ENCODE peak calls at places on chromosomes 7 and 10, in seven cellular contexts. S is suprapubic skin, W is right lobe of liver, G is A549, V is transverse colon, L is gastrocnemius medialis, I is uterus. Q is an unnamed sample.

GRCh38 chr10:58305821-58306220 is 29.0 kb upstream of the UBE2D1 start:
- DNase-seq in W (no peak), L (no peak), G (no peak), V (no peak), S (no peak), I (no peak), Q (no peak)

GRCh38 chr10:98463976-98464754 is 17.4 kb upstream of the HPS1 start:
- DNase-seq in G (peak; percentile 14), L (no peak), I (no peak), W (no peak), S (no peak), V (no peak), Q (no peak)

GRCh38 chr10:132810807-132811700 is 25.1 kb upstream of the NKX6-2 start:
- DNase-seq in W (peak; percentile 42), I (no peak), G (no peak), V (peak; percentile 4), S (peak; percentile 42), L (no peak), Q (peak; percentile 83)

GRCh38 chr10:51235865-51236264 is 161.6 kb downstream of the PRKG1 start:
- DNase-seq in G (no peak), V (no peak), S (no peak), I (no peak), W (no peak), L (no peak), Q (no peak)

GRCh38 chr10:62710182-62710581 is 94.3 kb upstream of the ADO start:
- DNase-seq in G (no peak), W (no peak), S (no peak), V (no peak), I (no peak), L (no peak), Q (no peak)

GRCh38 chr10:51879238-51879637 is 179.8 kb upstream of the CSTF2T start:
- DNase-seq in L (peak; percentile 31), I (no peak), V (no peak), G (peak; percentile 48), W (no peak), S (no peak), Q (no peak)

GRCh38 chr10:95319239-95319638 is 28.4 kb upstream of the PDLIM1 start:
- DNase-seq in I (no peak), L (no peak), W (no peak), G (no peak), S (no peak), V (no peak), Q (no peak)

GRCh38 chr7:38453187-38453586 is 178.0 kb downstream of the AMPH start:
- DNase-seq in I (no peak), G (no peak), W (no peak), V (no peak), S (no peak), L (no peak), Q (no peak)

GRCh38 chr7:106354822-106355221 is 70.0 kb upstream of the NAMPT start:
- DNase-seq in G (no peak), I (no peak), V (no peak), S (no peak), W (no peak), L (no peak), Q (no peak)

GRCh38 chr10:11177926-11178453 is 160.3 kb downstream of the CELF2 start:
- DNase-seq in G (no peak), L (no peak), S (no peak), V (peak; percentile 41), I (no peak), W (no peak), Q (no peak)

GRCh38 chr10:11180228-11180627 is 162.6 kb downstream of the CELF2 start:
- DNase-seq in W (no peak), I (no peak), V (peak; percentile 35), G (no peak), L (no peak), S (no peak), Q (no peak)

GRCh38 chr10:11179231-11180105 is 161.8 kb downstream of the CELF2 start:
- DNase-seq in W (no peak), I (no peak), S (no peak), L (no peak), G (no peak), V (no peak), Q (no peak)

GRCh38 chr10:11176746-11177145 is 159.1 kb downstream of the CELF2 start:
- DNase-seq in I (no peak), G (no peak), W (no peak), V (peak; percentile 29), L (no peak), S (no peak), Q (no peak)

GRCh38 chr10:11178606-11179221 is 161.0 kb downstream of the CELF2 start:
- DNase-seq in I (no peak), G (no peak), S (no peak), W (no peak), V (peak; percentile 73), L (no peak), Q (peak; percentile 53)
- TF ChIP-seq POLR2A in I (no peak), G (no peak), S (no peak), W (no peak), V (no peak), L (no peak), Q (no peak)

GRCh38 chr7:12771378-12771877 is 84.0 kb downstream of the ARL4A start:
- DNase-seq in S (no peak), W (no peak), G (no peak), I (peak; percentile 28), V (peak; percentile 54), L (no peak), Q (no peak)
- H3K4me3 ChIP-seq in S (peak overlapping the region; percentile 31), W (no peak overlapping the region), G (no peak overlapping the region), I (peak overlapping the region; percentile 6), V (no peak overlapping the region), L (peak overlapping the region; percentile 5), Q (no peak overlapping the region)

GRCh38 chr10:70053212-70053895 is 708 bp downstream of the MACROH2A2 start:
- DNase-seq in V (no peak), W (peak; percentile 64), G (peak; percentile 15), I (no peak), S (no peak), L (no peak), Q (no peak)

GRCh38 chr10:70054902-70055301 is 2.3 kb downstream of the MACROH2A2 start:
- DNase-seq in S (no peak), I (no peak), V (no peak), W (no peak), G (no peak), L (no peak), Q (no peak)

GRCh38 chr10:70053896-70054641 is 1.4 kb downstream of the MACROH2A2 start:
- DNase-seq in I (no peak), V (peak; percentile 23), S (no peak), G (peak; percentile 62), W (no peak), L (no peak), Q (no peak)

GRCh38 chr10:70051878-70052277 is 768 bp upstream of the MACROH2A2 start:
- DNase-seq in W (no peak), L (no peak), V (no peak), I (no peak), S (no peak), G (no peak), Q (no peak)

GRCh38 chr10:70052462-70053211 is at the start of gene MACROH2A2:
- DNase-seq in I (peak; percentile 52), S (no peak), L (peak; percentile 22), V (peak; percentile 62), G (peak; percentile 82), W (peak; percentile 73), Q (peak; percentile 19)
- TF ChIP-seq CTCF in I (peak; percentile 36), S (no peak), L (no peak), V (no peak), G (peak; percentile 38), W (peak; percentile 38), Q (no peak)

GRCh38 chr7:141737118-141737835 is 881 bp upstream of the SSBP1 start:
- DNase-seq in L (no peak), V (peak; percentile 44), S (no peak), G (peak; percentile 33), W (no peak), I (no peak), Q (peak; percentile 16)
- TF ChIP-seq POLR2A in L (no peak), V (no peak), S (no peak), G (no peak), W (no peak), I (no peak), Q (no peak)

GRCh38 chr7:98870071-98870651 is 347 bp upstream of the TMEM130 start:
- DNase-seq in W (peak; percentile 49), V (peak; percentile 26), I (peak; percentile 35), G (peak; percentile 47), S (peak; percentile 70), L (no peak), Q (no peak)
- H3K4me3 ChIP-seq in W (no peak overlapping the region), V (peak overlapping the region; percentile 7), I (peak overlapping the region; percentile 28), G (peak overlapping the region; percentile 88), S (peak overlapping the region; percentile 50), L (peak overlapping the region; percentile 30), Q (no peak overlapping the region)

DNA sequence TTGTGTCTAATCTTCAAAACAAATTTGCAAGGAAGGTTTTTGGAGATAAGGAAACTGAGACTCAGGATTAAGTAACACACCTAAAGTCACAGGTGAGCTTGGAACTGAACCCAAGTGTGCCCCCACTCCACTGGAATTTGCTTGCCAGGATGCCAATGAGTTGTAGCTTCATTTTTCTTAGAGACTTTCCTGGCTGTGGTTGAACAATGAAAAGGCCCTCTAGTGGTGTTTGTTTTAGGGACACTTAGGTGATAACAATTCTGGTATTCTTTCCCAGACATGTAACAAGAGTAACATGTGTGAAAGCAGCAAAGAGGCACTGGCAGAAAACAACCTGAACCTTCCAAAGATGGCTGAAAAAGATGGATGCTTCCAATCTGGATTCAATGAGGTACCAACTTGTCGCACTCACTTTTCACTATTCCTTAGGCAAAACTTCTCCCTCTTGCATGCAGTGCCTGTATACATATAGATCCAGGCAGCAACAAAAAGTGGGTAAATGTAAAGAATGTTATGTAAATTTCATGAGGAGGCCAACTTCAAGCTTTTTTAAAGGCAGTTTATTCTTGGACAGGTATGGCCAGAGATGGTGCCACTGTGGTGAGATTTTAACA is 1.5 kb downstream of the IL6 start:
- DNase-seq in V (no peak), W (no peak), I (no peak), S (no peak), L (no peak), G (peak; percentile 55), Q (no peak)
- TF ChIP-seq CTCF in V (no peak), W (peak; percentile 38), I (peak; percentile 26), S (peak; percentile 35), L (no peak), G (peak; percentile 59), Q (no peak)

GRCh38 chr7:88169717-88170320 is 50.0 kb downstream of the SRI start:
- DNase-seq in L (no peak), S (no peak), G (peak; percentile 11), W (no peak), V (no peak), I (no peak), Q (no peak)
- TF ChIP-seq POLR2A in L (no peak), S (no peak), G (no peak), W (no peak), V (no peak), I (no peak), Q (no peak)

Q was measured in lower leg skin.